ENCODE peak calls at places on chromosomes 3 and 15, in six cellular contexts. I, U, X, O, A and Y are unnamed samples.

GRCh38 chr3:160754371-160754854 is 1.6 kb upstream of the PPM1L start:
- DNase-seq in I (peak; percentile 76), U (peak; percentile 54), X (peak; percentile 53), O (peak; percentile 67), A (peak; percentile 42), Y (peak; percentile 38)

GRCh38 chr3:7306900-7307299 is 446.0 kb downstream of the GRM7 start:
- DNase-seq in I (no peak), U (no peak), X (no peak), O (no peak), A (no peak), Y (no peak)

GRCh38 chr15:90336705-90337141 is 15.4 kb upstream of the ZNF774 start:
- DNase-seq in I (peak; percentile 52), U (no peak), X (peak; percentile 85), O (no peak), A (peak; percentile 95), Y (no peak)

GRCh38 chr3:50181985-50182384 is 9.4 kb upstream of the GNAT1 start:
- DNase-seq in I (no peak), U (no peak), X (no peak), O (peak; percentile 58), A (peak; percentile 80), Y (no peak)

GRCh38 chr3:10757021-10757820 is 58.8 kb upstream of the SLC6A11 start:
- DNase-seq in I (no peak), U (no peak), X (peak; percentile 13), O (no peak), A (no peak), Y (no peak)

GRCh38 chr3:105822171-105823123 is 46.4 kb downstream of the CBLB start:
- DNase-seq in I (peak; percentile 24), U (no peak), X (no peak), O (no peak), A (no peak), Y (no peak)

GRCh38 chr15:75123395-75123794 is 78.3 kb upstream of the C15orf39 start:
- DNase-seq in I (peak; percentile 82), U (no peak), X (peak; percentile 72), O (no peak), A (no peak), Y (no peak)

GRCh38 chr3:178982138-178982537 is 89.5 kb downstream of the ZMAT3 start:
- DNase-seq in I (no peak), U (no peak), X (peak; percentile 44), O (no peak), A (no peak), Y (no peak)

GRCh38 chr3:122021811-122022401 is at the start of gene ILDR1:
- DNase-seq in I (no peak), U (peak; percentile 71), X (no peak), O (no peak), A (peak; percentile 55), Y (no peak)

GRCh38 chr3:14351617-14352001 is 50.8 kb upstream of the SLC6A6 start:
- DNase-seq in I (no peak), U (no peak), X (no peak), O (no peak), A (no peak), Y (no peak)

GRCh38 chr3:162354343-162354742 is 857.7 kb downstream of the OTOL1 start:
- DNase-seq in I (no peak), U (no peak), X (peak; percentile 78), O (no peak), A (peak; percentile 21), Y (no peak)

GRCh38 chr3:8756671-8757070 is 12.7 kb downstream of the OXTR start:
- DNase-seq in I (no peak), U (peak; percentile 28), X (peak; percentile 29), O (peak; percentile 94), A (no peak), Y (no peak)

GRCh38 chr15:90550919-90551318 is 21.2 kb downstream of the CRTC3 start:
- DNase-seq in I (no peak), U (no peak), X (no peak), O (no peak), A (no peak), Y (no peak)

GRCh38 chr3:119551525-119552063 is 7.8 kb downstream of the CD80 start:
- DNase-seq in I (no peak), U (peak; percentile 30), X (no peak), O (no peak), A (peak; percentile 8), Y (no peak)

GRCh38 chr3:141485578-141486415 is 1.0 kb upstream of the RASA2 start:
- DNase-seq in I (peak; percentile 77), U (no peak), X (peak; percentile 76), O (peak; percentile 42), A (peak; percentile 84), Y (peak; percentile 20)

GRCh38 chr3:148528024-148528423 is 169.7 kb upstream of the AGTR1 start:
- DNase-seq in I (no peak), U (no peak), X (peak; percentile 15), O (no peak), A (no peak), Y (no peak)

GRCh38 chr3:164806188-164806587 is 272.1 kb downstream of the SI start:
- DNase-seq in I (peak; percentile 1), U (no peak), X (no peak), O (peak; percentile 52), A (peak; percentile 2), Y (no peak)

GRCh38 chr15:31131853-31132375 is 30.4 kb upstream of the TRPM1 start:
- DNase-seq in I (no peak), U (no peak), X (no peak), O (no peak), A (no peak), Y (no peak)

GRCh38 chr15:31128919-31129768 is 27.6 kb upstream of the TRPM1 start:
- DNase-seq in I (peak; percentile 42), U (peak; percentile 76), X (peak; percentile 57), O (peak; percentile 65), A (peak; percentile 73), Y (peak; percentile 57)

GRCh38 chr15:31128477-31128876 is 27.0 kb upstream of the TRPM1 start:
- DNase-seq in I (no peak), U (no peak), X (no peak), O (no peak), A (no peak), Y (no peak)

GRCh38 chr15:31130576-31131237 is 29.2 kb upstream of the TRPM1 start:
- DNase-seq in I (no peak), U (no peak), X (peak; percentile 4), O (no peak), A (no peak), Y (no peak)

DNA sequence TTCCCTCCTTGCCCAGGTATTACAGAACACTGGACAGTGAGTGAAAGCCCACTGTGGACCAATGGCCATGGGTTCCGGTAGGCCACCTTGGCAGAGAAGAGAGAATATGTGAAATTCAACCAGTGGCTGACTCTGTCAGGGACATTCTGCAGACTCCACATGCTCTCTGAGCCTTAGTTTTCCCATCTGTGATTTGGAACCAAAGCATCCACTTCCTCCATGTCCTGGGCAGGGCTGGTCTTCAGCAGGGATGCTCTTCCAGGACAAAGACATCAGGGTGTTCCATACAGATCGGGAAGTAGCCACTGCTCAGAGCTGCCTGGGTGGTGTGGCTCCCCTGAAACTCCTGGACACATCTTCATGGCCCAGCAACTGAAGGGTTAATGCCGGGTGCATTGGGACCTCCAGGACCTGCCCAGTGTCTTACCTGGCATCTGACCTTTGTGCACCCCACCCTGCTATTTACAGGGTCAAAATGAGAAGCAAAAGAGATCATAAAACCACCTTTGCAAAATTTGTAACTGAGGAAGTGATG is 28.3 kb upstream of the TRPM1 start:
- DNase-seq in I (no peak), U (no peak), X (no peak), O (no peak), A (no peak), Y (no peak)
- H2BK120ac ChIP-seq in I (no peak overlapping the region), U (no peak overlapping the region), X (no peak overlapping the region), O (no peak overlapping the region), A (no peak overlapping the region), Y (no peak overlapping the region)

GRCh38 chr3:188205992-188206416 is 52.0 kb downstream of the LPP start:
- DNase-seq in I (no peak), U (peak; percentile 57), X (no peak), O (peak; percentile 68), A (peak; percentile 57), Y (no peak)
- H2BK120ac ChIP-seq in I (no peak overlapping the region), U (no peak overlapping the region), X (no peak overlapping the region), O (no peak overlapping the region), A (no peak overlapping the region), Y (no peak overlapping the region)

DNA sequence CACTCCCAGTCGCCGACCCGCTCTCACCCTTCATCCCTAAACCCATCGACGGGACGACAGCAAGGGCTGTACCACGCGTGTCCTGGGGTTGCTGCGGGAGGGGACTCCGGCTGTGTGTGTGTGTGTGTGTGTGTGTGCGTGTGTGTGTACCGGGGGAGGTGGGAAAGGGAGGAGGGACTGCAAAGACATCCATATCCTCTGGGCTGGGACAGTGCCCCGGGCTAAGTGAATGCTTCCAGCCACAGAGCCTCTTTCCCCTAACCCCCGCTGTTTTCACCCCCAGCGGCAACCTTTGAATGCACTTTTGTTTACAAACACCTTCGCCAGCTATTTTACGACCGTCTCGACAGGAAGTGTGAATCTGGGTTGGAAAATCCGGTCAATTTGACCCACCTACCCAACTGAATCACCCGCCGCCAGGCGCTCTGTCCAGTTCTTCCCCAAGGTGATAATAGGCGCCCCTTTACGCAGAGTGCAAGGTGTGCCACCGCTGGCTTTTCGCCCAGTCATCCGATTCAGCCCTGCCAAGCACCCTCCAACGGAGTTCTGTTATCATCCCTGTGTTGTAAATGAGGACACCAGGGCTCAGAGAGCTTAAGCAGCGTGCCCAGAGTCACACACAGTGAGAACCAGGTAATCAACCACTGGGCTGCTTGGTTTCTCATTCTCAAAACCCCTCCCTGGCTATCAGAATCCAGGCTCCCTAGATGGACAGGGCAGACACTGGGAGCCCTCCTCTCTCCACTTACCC is 719 bp upstream of the AMOTL2 start:
- DNase-seq in I (peak; percentile 73), U (peak; percentile 93), X (no peak), O (peak; percentile 99), A (peak; percentile 65), Y (no peak)
- H2BK120ac ChIP-seq in I (peak overlapping the region; percentile 45), U (no peak overlapping the region), X (peak overlapping the region; percentile 100), O (peak overlapping the region; percentile 92), A (peak overlapping the region; percentile 99), Y (peak overlapping the region; percentile 72)

GRCh38 chr3:193812791-193813505 is 219.9 kb downstream of the OPA1 start:
- DNase-seq in I (no peak), U (peak; percentile 91), X (no peak), O (peak; percentile 96), A (no peak), Y (no peak)

GRCh38 chr3:193816028-193816395 is 223.0 kb downstream of the OPA1 start:
- DNase-seq in I (no peak), U (no peak), X (no peak), O (no peak), A (no peak), Y (no peak)

GRCh38 chr3:193815246-193816027 is 222.4 kb downstream of the OPA1 start:
- DNase-seq in I (no peak), U (no peak), X (no peak), O (no peak), A (no peak), Y (no peak)

GRCh38 chr3:193813506-193813850 is 220.5 kb downstream of the OPA1 start:
- DNase-seq in I (no peak), U (peak; percentile 54), X (no peak), O (no peak), A (peak; percentile 95), Y (no peak)

DNA sequence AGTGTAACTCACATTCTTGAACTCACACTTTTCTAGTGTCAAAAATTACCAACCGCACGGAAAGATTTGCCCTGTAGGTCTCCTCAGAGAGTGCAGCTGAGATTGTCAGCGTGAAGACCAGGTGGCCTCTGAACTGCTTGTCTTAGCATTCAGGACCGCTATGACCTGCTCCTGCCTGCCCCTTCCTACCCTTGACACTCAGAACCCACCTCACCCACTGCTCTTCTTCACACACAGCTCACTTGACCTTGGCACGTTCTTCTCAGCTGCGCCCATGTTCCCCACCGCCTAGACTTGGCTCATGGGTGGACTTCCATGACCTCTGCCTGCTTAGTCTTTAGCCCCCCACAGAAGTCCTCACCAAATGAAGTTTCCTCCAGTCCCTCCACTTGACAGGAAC is 221.2 kb downstream of the OPA1 start:
- DNase-seq in I (no peak), U (no peak), X (no peak), O (no peak), A (no peak), Y (no peak)
- H2BK120ac ChIP-seq in I (no peak overlapping the region), U (no peak overlapping the region), X (no peak overlapping the region), O (peak overlapping the region; percentile 9), A (no peak overlapping the region), Y (no peak overlapping the region)